ENCODE peak calls at places on chromosomes 1 and 21, in eight cellular contexts. B is CD4-positive, alpha-beta memory T cell; W is SJCRH30; I is CD4-positive, alpha-beta T cell; Z is neural progenitor cell; X is upper lobe of right lung; K is effector memory CD4-positive, alpha-beta T cell; J is naive thymus-derived CD4-positive, alpha-beta T cell. A is an unnamed sample.
A peak's percentile ranks its signal among the peaks of the same experiment; 100 is the strongest.

GRCh38 chr1:226569879-226570547 is 21.4 kb downstream of the STUM start:
- DNase-seq in B (no peak), W (peak; percentile 60), I (no peak), Z (peak; percentile 74), X (peak; percentile 40), K (no peak), J (no peak), A (peak; percentile 53)

GRCh38 chr1:234733427-234733826 is 123.4 kb upstream of the IRF2BP2 start:
- DNase-seq in B (no peak), W (no peak), I (no peak), Z (no peak), X (peak; percentile 11), K (no peak), J (no peak), A (no peak)

GRCh38 chr1:244971524-244972216 is 107.3 kb upstream of the HNRNPU start:
- DNase-seq in B (no peak), W (no peak), I (no peak), Z (no peak), X (no peak), K (no peak), J (no peak), A (no peak)

GRCh38 chr21:45894107-45894810 is 87.3 kb upstream of the COL6A1 start:
- DNase-seq in B (no peak), W (no peak), I (no peak), Z (peak; percentile 25), X (no peak), K (no peak), J (no peak), A (peak; percentile 63)

GRCh38 chr1:233364026-233364425 is 36.5 kb downstream of the MAP3K21 start:
- DNase-seq in B (no peak), W (no peak), I (no peak), Z (no peak), X (no peak), K (no peak), J (no peak), A (no peak)

GRCh38 chr1:89603651-89604413 is 29.1 kb upstream of the LRRC8C start:
- DNase-seq in B (no peak), W (no peak), I (no peak), Z (no peak), X (no peak), K (no peak), J (no peak), A (no peak)

GRCh38 chr1:172874950-172875349 is 175.8 kb downstream of the TNFSF18 start:
- DNase-seq in B (peak; percentile 1), W (no peak), I (no peak), Z (no peak), X (no peak), K (no peak), J (no peak), A (no peak)

GRCh38 chr1:97870574-97870973 is 50.3 kb downstream of the DPYD start:
- DNase-seq in B (no peak), W (peak; percentile 49), I (no peak), Z (peak; percentile 37), X (no peak), K (no peak), J (no peak), A (no peak)

GRCh38 chr1:225111000-225111399 is 181.5 kb downstream of the DNAH14 start:
- DNase-seq in B (no peak), W (no peak), I (no peak), Z (no peak), X (no peak), K (no peak), J (no peak), A (no peak)

GRCh38 chr1:65323246-65323645 is 13.9 kb downstream of the DNAJC6 start:
- DNase-seq in B (no peak), W (no peak), I (no peak), Z (no peak), X (no peak), K (no peak), J (no peak), A (no peak)

GRCh38 chr1:50354813-50355212 is 68.4 kb downstream of the DMRTA2 start:
- DNase-seq in B (no peak), W (no peak), I (no peak), Z (no peak), X (no peak), K (no peak), J (no peak), A (no peak)

GRCh38 chr1:81846630-81847029 is 45.9 kb downstream of the ADGRL2 start:
- DNase-seq in B (no peak), W (no peak), I (no peak), Z (no peak), X (no peak), K (no peak), J (no peak), A (no peak)
- H3K27ac ChIP-seq in B (no peak overlapping the region), W (no peak overlapping the region), I (no peak overlapping the region), Z (peak overlapping the region; percentile 87), X (no peak overlapping the region), K (no peak overlapping the region), J (no peak overlapping the region), A (no peak overlapping the region)

GRCh38 chr1:5640845-5641244 is 351.4 kb downstream of the NPHP4 start:
- DNase-seq in B (no peak), W (no peak), I (no peak), Z (peak; percentile 39), X (no peak), K (no peak), J (no peak), A (no peak)
- H3K9me3 ChIP-seq in B (no peaks in the 10 kb centered on the region), W (no peaks in the 10 kb centered on the region), I (no peaks in the 10 kb centered on the region), Z (no peaks in the 10 kb centered on the region), X (no peaks in the 10 kb centered on the region), K (no peaks in the 10 kb centered on the region), J (no peaks in the 10 kb centered on the region), A (no peaks in the 10 kb centered on the region)

DNA sequence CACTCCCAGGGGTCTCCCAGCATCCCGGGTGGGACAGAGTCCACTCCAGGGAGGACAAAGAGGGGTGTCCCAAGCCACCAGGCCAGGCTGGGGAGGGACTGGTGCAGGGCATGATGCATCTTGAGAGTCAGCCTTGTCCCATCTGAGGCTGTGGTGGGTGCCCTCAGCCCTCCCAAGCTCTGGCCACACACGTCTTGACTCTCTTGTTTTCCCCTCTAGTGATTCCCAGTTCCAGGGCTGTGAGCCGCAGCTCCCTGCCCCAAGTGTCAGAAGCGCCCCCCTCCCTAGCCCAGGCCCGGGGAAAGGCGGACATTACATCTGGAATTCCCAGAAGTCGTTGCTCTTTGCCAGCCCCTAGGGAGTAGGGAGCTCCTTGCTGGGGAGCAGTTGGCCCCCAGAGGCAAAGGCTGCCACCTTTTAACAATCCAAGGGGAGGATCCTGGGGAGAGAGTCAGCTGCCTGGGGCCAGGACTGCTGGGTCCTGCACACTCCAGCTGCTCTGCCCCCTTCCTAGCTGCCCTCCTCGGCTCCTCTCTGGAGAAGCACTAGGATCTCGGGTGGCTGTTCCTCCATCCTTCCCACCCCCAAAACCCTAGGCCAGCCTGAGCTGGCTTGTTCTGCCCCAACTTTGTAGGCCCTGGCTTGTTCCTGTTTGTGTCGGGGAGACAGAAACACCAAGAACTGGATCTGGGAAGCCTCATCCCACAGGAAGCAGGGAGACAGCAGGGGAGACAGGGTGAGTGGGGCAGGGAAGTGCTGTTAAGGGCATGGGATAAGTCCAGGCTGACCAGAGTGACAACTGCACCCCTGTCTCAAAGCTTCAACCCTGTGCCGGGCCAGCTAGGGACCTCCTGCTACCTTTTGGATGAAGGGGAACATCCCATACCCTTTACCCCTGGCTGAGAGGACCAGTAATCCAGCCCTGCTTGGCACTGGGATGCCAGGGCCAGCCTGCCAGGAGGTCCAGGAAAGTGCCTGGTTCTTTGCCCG is 3.2 kb upstream of the PTPN7 start:
- DNase-seq in B (no peak), W (no peak), I (no peak), Z (no peak), X (peak; percentile 46), K (no peak), J (no peak), A (no peak)
- H3K27ac ChIP-seq in B (peak overlapping the region; percentile 93), W (no peak overlapping the region), I (peak overlapping the region; percentile 18), Z (no peak overlapping the region), X (peak overlapping the region; percentile 58), K (peak overlapping the region; percentile 88), J (no peak overlapping the region), A (peak overlapping the region; percentile 89)

DNA sequence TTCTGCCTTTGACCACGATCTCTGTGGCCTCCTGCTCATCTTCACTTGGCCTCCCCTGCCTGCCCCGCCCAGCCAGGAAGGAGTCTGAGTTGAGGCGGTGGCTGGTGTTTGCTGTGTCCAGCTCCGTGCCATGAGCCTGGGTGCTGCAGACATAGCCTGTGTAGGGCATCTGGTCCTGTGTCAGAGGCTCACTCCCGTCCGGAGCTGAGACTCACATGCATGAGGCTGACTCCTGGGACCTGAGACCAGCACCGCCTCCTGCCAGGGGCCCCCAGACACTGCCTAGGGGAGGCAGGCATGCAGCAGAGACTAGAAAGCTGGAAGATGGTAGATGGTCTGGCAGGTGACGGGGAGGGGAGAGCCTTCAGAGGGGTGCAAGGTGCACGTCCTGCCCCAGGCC is 52.2 kb upstream of the TTC34 start:
- DNase-seq in B (no peak), W (no peak), I (no peak), Z (no peak), X (no peak), K (no peak), J (no peak), A (peak; percentile 50)
- H3K9me3 ChIP-seq in B (no peaks in the 10 kb centered on the region), W (no peaks in the 10 kb centered on the region), I (no peaks in the 10 kb centered on the region), Z (peaks cover 1% of the 10 kb centered on the region), X (no peaks in the 10 kb centered on the region), K (no peaks in the 10 kb centered on the region), J (no peaks in the 10 kb centered on the region), A (no peaks in the 10 kb centered on the region)

DNA sequence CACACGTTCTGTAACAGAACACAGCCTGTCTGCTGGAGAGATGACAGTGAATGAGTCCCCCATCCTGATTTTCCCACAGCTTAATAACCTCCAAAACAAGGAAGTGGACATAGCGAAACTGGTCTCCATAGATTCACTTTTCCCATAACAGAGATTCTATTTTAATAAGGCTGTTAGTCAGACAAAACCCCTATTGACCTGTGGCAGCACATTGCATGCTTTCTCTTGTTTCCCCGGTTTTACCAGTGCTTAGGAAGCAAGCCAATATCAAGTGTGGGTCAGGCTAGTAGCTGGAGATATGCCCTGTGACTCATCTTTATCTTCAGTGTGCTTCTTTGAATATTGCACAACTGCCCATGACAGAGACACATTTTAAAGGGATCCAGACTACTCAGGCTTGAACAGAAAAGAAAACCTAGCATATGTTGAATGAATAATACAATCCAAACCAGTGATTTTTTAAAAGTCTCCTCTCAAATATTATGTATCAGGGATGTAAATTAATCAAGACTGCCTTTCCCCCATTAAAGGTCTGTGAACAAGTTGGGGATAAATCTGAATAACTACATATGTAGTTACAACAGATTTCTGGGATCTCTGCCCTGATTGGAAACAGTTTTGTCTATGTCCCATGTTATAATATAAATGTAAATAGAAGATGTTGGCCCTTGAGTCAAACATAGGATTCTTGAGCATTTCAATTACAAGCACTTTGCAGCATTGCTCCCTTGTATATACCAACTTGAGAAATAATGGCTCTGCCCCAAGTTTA is 11.9 kb upstream of the CLDN8 start:
- DNase-seq in B (no peak), W (no peak), I (no peak), Z (no peak), X (no peak), K (no peak), J (no peak), A (no peak)
- H3K27ac ChIP-seq in B (no peak overlapping the region), W (no peak overlapping the region), I (no peak overlapping the region), Z (no peak overlapping the region), X (no peak overlapping the region), K (no peak overlapping the region), J (no peak overlapping the region), A (no peak overlapping the region)

GRCh38 chr1:2799811-2800663 is 1.5 kb downstream of the TTC34 start:
- DNase-seq in B (no peak), W (no peak), I (no peak), Z (no peak), X (peak; percentile 64), K (no peak), J (no peak), A (peak; percentile 71)
- H3K9me3 ChIP-seq in B (no peaks in the 10 kb centered on the region), W (peaks cover under 1% of the 10 kb centered on the region), I (no peaks in the 10 kb centered on the region), Z (no peaks in the 10 kb centered on the region), X (no peaks in the 10 kb centered on the region), K (no peaks in the 10 kb centered on the region), J (no peaks in the 10 kb centered on the region), A (peaks cover 3% of the 10 kb centered on the region)